ENCODE peak calls at places on chromosomes 12 and 14, in six cellular contexts. R is body of pancreas, C is fibroblast of lung, J is PC-3, X is AG10803, K is A673. S is an unnamed sample.

GRCh38 chr12:109762071-109762672 is 48.5 kb downstream of the FAM222A start:
- DNase-seq in R (no peak), C (no peak), J (no peak), X (no peak), K (no peak), S (no peak)

GRCh38 chr14:75222208-75222701 is 45.8 kb upstream of the TMED10 start:
- DNase-seq in R (no peak), C (peak; percentile 54), J (no peak), X (peak; percentile 86), K (no peak), S (peak; percentile 74)

GRCh38 chr14:71399057-71399487 is 491.8 kb downstream of the PCNX1 start:
- DNase-seq in R (no peak), C (no peak), J (no peak), X (no peak), K (no peak), S (no peak)

GRCh38 chr14:92986254-92987147 is 63.6 kb downstream of the CHGA start:
- DNase-seq in R (peak; percentile 88), C (peak; percentile 24), J (peak; percentile 86), X (peak; percentile 67), K (peak; percentile 33), S (peak; percentile 60)

GRCh38 chr12:80432061-80432460 is 12.0 kb upstream of the PTPRQ start:
- DNase-seq in R (no peak), C (no peak), J (peak; percentile 12), X (no peak), K (no peak), S (no peak)

GRCh38 chr12:122942609-122943008 is 23.7 kb downstream of the ABCB9 start:
- DNase-seq in R (no peak), C (peak; percentile 43), J (no peak), X (no peak), K (no peak), S (no peak)

GRCh38 chr12:14716848-14717444 is 20.5 kb upstream of the GUCY2C start:
- DNase-seq in R (peak; percentile 23), C (peak; percentile 57), J (peak; percentile 56), X (peak; percentile 45), K (peak; percentile 76), S (peak; percentile 59)

GRCh38 chr12:80100566-80100965 is 1.2 kb downstream of the OTOGL start:
- DNase-seq in R (no peak), C (peak; percentile 64), J (peak; percentile 11), X (peak; percentile 37), K (no peak), S (no peak)

GRCh38 chr12:10392394-10392930 is 2.6 kb upstream of the KLRK1 start:
- DNase-seq in R (peak; percentile 33), C (peak; percentile 99), J (peak; percentile 85), X (peak; percentile 98), K (peak; percentile 58), S (peak; percentile 81)

GRCh38 chr12:53058674-53059433 is 9.0 kb downstream of the TNS2 start:
- DNase-seq in R (no peak), C (no peak), J (no peak), X (no peak), K (no peak), S (no peak)

GRCh38 chr12:124686001-124686884 is 118.8 kb upstream of the NCOR2 start:
- DNase-seq in R (no peak), C (peak; percentile 46), J (peak; percentile 69), X (peak; percentile 80), K (peak; percentile 62), S (peak; percentile 72)

GRCh38 chr12:10618338-10618987 is 5.1 kb upstream of the MAGOHB start:
- DNase-seq in R (no peak), C (peak; percentile 77), J (peak; percentile 85), X (peak; percentile 88), K (no peak), S (peak; percentile 87)

GRCh38 chr12:109619002-109619604 is 45.5 kb downstream of the MVK start:
- DNase-seq in R (no peak), C (no peak), J (no peak), X (no peak), K (no peak), S (no peak)

GRCh38 chr12:104313568-104314241 is 10.2 kb downstream of the EID3 start:
- DNase-seq in R (no peak), C (no peak), J (no peak), X (no peak), K (no peak), S (no peak)

GRCh38 chr12:109428038-109428629 is 49.0 kb downstream of the KCTD10 start:
- DNase-seq in R (peak; percentile 76), C (peak; percentile 85), J (peak; percentile 91), X (peak; percentile 82), K (peak; percentile 84), S (peak; percentile 93)

GRCh38 chr12:25496098-25496587 is 56.9 kb downstream of the LMNTD1 start:
- DNase-seq in R (no peak), C (peak; percentile 34), J (no peak), X (peak; percentile 73), K (no peak), S (peak; percentile 47)

GRCh38 chr12:25497021-25497420 is 56.1 kb downstream of the LMNTD1 start:
- DNase-seq in R (no peak), C (no peak), J (peak; percentile 68), X (no peak), K (no peak), S (no peak)

GRCh38 chr12:25493682-25494081 is 59.4 kb downstream of the LMNTD1 start:
- DNase-seq in R (no peak), C (no peak), J (no peak), X (no peak), K (no peak), S (no peak)

GRCh38 chr12:25495336-25496097 is 57.6 kb downstream of the LMNTD1 start:
- DNase-seq in R (no peak), C (peak; percentile 65), J (peak; percentile 84), X (peak; percentile 80), K (no peak), S (peak; percentile 84)

DNA sequence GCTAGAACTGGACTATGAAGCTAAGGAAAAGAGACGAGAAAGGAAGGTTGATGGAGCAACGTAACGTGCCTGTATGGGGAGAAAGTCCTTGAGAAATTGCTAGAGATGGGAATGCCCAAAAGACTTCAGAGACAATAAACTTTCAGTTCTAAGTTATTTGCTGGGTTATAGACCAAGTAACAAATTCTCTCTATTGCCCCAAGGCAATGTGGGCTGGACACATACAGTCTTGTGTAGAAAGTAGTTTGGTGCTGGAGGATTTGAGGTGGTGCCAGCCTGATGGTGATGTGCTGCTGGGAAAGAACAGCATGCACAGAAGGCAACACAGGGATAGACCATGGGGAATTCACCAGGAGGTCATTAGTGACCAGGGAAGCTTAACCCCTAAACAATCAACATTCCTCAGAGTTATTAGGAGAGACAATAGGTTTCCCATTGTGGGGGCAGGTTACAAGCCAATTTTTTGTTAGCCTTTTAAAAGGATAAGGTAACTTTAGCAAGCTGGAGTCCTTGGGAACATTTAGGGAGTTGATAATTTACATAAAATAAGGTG is 61.6 kb downstream of the LMNTD1 start:
- DNase-seq in R (no peak), C (no peak), J (no peak), X (no peak), K (no peak), S (no peak)
- H3K4me3 ChIP-seq in R (no peak overlapping the region), C (no peak overlapping the region), J (no peak overlapping the region), X (no peak overlapping the region), K (no peak overlapping the region), S (no peak overlapping the region)

GRCh38 chr12:57389033-57389432 is 41.8 kb downstream of the R3HDM2 start:
- DNase-seq in R (no peak), C (peak; percentile 76), J (peak; percentile 92), X (peak; percentile 76), K (no peak), S (peak; percentile 85)

GRCh38 chr12:57386187-57386720 is 44.6 kb downstream of the R3HDM2 start:
- DNase-seq in R (no peak), C (no peak), J (no peak), X (no peak), K (no peak), S (no peak)

GRCh38 chr12:57384512-57384911 is 46.3 kb downstream of the R3HDM2 start:
- DNase-seq in R (no peak), C (no peak), J (no peak), X (no peak), K (no peak), S (no peak)

GRCh38 chr12:57388425-57388824 is 42.4 kb downstream of the R3HDM2 start:
- DNase-seq in R (no peak), C (no peak), J (no peak), X (no peak), K (no peak), S (no peak)

DNA sequence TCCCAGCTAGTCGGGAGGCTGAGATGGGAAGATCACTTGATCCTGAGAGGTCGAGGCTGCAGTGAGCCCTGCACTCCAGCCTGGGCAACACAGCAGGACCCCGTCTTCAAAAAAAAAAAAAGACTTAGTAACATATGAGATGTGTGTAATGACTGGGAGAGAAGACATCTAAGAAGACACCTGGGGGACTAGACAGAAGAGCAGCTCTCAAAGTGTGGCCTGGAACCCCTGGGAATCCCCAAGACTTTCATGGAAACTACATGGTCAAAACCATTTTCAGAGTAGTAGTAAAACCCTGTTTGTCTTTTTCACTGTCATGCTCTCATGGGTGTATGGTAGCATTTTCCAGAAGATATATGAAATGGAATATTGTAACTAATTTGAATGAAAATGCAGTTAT is 45.3 kb downstream of the R3HDM2 start:
- DNase-seq in R (no peak), C (no peak), J (no peak), X (no peak), K (no peak), S (no peak)
- TF ChIP-seq CTCF in R (no peak), C (no peak), J (no peak), X (no peak), K (no peak), S (no peak)

DNA sequence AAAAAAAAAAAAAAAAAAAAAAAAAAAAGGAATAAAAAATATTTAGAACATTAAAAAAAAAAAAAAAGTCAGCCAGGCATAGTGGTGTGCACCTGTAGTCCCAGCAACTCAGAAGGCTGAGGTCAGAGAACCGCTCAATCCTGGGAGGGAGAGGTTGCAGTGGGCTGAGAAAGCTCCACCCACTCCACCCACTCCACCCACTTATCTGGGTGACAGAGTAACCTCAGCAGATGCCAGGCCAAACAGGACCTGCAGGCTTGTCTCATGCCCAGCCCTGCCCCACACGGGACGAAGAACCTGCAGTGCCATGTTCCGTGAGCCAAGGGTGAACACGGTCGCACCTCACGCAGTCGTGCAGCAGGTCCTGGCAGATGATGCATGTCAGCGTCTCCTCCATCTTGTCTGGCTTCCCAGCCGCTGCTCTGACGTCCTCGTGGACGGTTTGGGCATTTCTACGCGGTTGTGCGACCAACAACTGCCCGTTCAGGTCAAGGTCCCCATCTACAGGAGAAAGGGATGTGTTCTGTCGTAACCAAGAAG is 28.6 kb downstream of the CHFR start:
- DNase-seq in R (no peak), C (no peak), J (peak; percentile 14), X (no peak), K (no peak), S (no peak)
- H3K4me3 ChIP-seq in R (no peak overlapping the region), C (no peak overlapping the region), J (no peak overlapping the region), X (no peak overlapping the region), K (no peak overlapping the region), S (no peak overlapping the region)

GRCh38 chr14:102829106-102829505 is 51.9 kb downstream of the TRAF3 start:
- DNase-seq in R (no peak), C (peak; percentile 97), J (no peak), X (no peak), K (no peak), S (no peak)

GRCh38 chr14:102827716-102828115 is 50.5 kb downstream of the TRAF3 start:
- DNase-seq in R (no peak), C (peak; percentile 51), J (no peak), X (no peak), K (no peak), S (peak; percentile 15)

GRCh38 chr14:102826751-102827675 is 49.8 kb downstream of the TRAF3 start:
- DNase-seq in R (no peak), C (no peak), J (peak; percentile 9), X (no peak), K (no peak), S (no peak)

GRCh38 chr14:102826161-102826560 is 48.9 kb downstream of the TRAF3 start:
- DNase-seq in R (no peak), C (no peak), J (no peak), X (no peak), K (no peak), S (no peak)

GRCh38 chr14:102828201-102828600 is 51.0 kb downstream of the TRAF3 start:
- DNase-seq in R (no peak), C (no peak), J (no peak), X (no peak), K (no peak), S (no peak)
- TF ChIP-seq CTCF in R (no peak), C (no peak), J (no peak), X (no peak), K (no peak), S (no peak)

S was measured in foreskin fibroblast.